ENCODE peak calls at places on chromosomes 4 and X, in four cellular contexts. Z, J, Q and S are unnamed samples.
A peak's percentile ranks its signal among the peaks of the same experiment; 100 is the strongest.

GRCh38 chr4:113505057-113505456 is 256.5 kb downstream of the CAMK2D start:
- DNase-seq in Q (no peak), J (no peak), Z (no peak), S (no peak)

GRCh38 chr4:41963105-41963504 is 18.5 kb upstream of the DCAF4L1 start:
- DNase-seq in Q (peak; percentile 37), Z (peak; percentile 30), J (no peak), S (no peak)

GRCh38 chr4:22999419-22999818 is 306.7 kb downstream of the GBA3 start:
- DNase-seq in Q (no peak), Z (no peak), J (no peak), S (no peak)

GRCh38 chr4:116953947-116954346 is 131.4 kb downstream of the TRAM1L1 start:
- DNase-seq in J (no peak), Z (no peak), Q (no peak), S (no peak)

GRCh38 chr4:8704632-8705031 is 112.1 kb downstream of the CPZ start:
- DNase-seq in Z (no peak), J (no peak), Q (no peak), S (no peak)

GRCh38 chr4:5217411-5217810 is 166.1 kb downstream of the STK32B start:
- DNase-seq in J (no peak), Q (no peak), Z (no peak), S (no peak)

GRCh38 chrX:6026980-6027379 is 201.7 kb downstream of the NLGN4X start:
- DNase-seq in J (no peak), Q (no peak), Z (no peak), S (no peak)

GRCh38 chr4:87423313-87424031 is 1.1 kb downstream of the NUDT9 start:
- DNase-seq in Q (peak; percentile 19), Z (peak; percentile 34), J (no peak), S (no peak)

GRCh38 chr4:25792200-25792791 is 70.5 kb downstream of the SEL1L3 start:
- DNase-seq in Q (peak; percentile 57), Z (no peak), J (no peak), S (no peak)

GRCh38 chrX:40244980-40245379 is 147.2 kb upstream of the BCOR start:
- DNase-seq in J (no peak), Z (no peak), Q (no peak), S (no peak)

GRCh38 chrX:7147431-7147977 is at the start of gene STS:
- DNase-seq in J (peak; percentile 33), Q (peak; percentile 13), Z (peak; percentile 20), S (peak; percentile 72)

GRCh38 chrX:74343970-74344622 is 40.1 kb downstream of the ZCCHC13 start:
- DNase-seq in Q (peak; percentile 85), J (peak; percentile 18), Z (peak; percentile 98), S (no peak)

GRCh38 chrX:13376857-13377441 is 57.1 kb upstream of the ATXN3L start:
- DNase-seq in J (no peak), Z (peak; percentile 98), Q (no peak), S (no peak)

GRCh38 chr4:1770245-1770644 is 22.8 kb upstream of the FGFR3 start:
- DNase-seq in J (no peak), Z (no peak), Q (no peak), S (no peak)

GRCh38 chr4:139416073-139416673 is 37.7 kb upstream of the RAB33B start:
- DNase-seq in J (no peak), Z (peak; percentile 67), Q (peak; percentile 41), S (no peak)

GRCh38 chr4:145216532-145216931 is 36.1 kb upstream of the OTUD4 start:
- DNase-seq in Z (peak; percentile 60), Q (peak; percentile 23), J (no peak), S (no peak)

GRCh38 chrX:64782923-64783322 is 193.3 kb downstream of the ZC4H2 start:
- DNase-seq in Q (no peak), J (no peak), Z (no peak), S (no peak)

GRCh38 chr4:783133-783541 is 42.8 kb downstream of the CPLX1 start:
- DNase-seq in Q (no peak), Z (no peak), J (no peak), S (no peak)

GRCh38 chr4:161448550-161449180 is 715.1 kb downstream of the FSTL5 start:
- DNase-seq in J (no peak), Q (no peak), Z (no peak), S (no peak)

GRCh38 chrX:40145001-40145631 is 47.4 kb upstream of the BCOR start:
- DNase-seq in Q (no peak), J (no peak), Z (no peak), S (no peak)

GRCh38 chrX:95076449-95076848 is 1402.4 kb downstream of the FAM133A start:
- DNase-seq in Q (peak; percentile 43), J (no peak), Z (peak; percentile 60), S (no peak)

GRCh38 chrX:153740631-153741222 is 16.1 kb downstream of the ABCD1 start:
- DNase-seq in J (no peak), Q (no peak), Z (no peak), S (no peak)

GRCh38 chr4:13888112-13888511 is 260.6 kb upstream of the BOD1L1 start:
- DNase-seq in J (no peak), Q (peak; percentile 67), Z (peak; percentile 95), S (no peak)

GRCh38 chrX:10589098-10589497 is 31.3 kb downstream of the MID1 start:
- DNase-seq in Z (no peak), J (no peak), Q (no peak), S (no peak)

GRCh38 chr4:94765653-94766052 is 7.9 kb downstream of the BMPR1B start:
- DNase-seq in J (no peak), Q (no peak), Z (no peak), S (no peak)

GRCh38 chr4:11297627-11298026 is 131.1 kb downstream of the HS3ST1 start:
- DNase-seq in Z (no peak), Q (no peak), J (no peak), S (no peak)

GRCh38 chr4:138409670-138410069 is 167.5 kb upstream of the SLC7A11 start:
- DNase-seq in Q (no peak), Z (no peak), J (no peak), S (no peak)

GRCh38 chr4:156962551-156962974 is 9.0 kb downstream of the PDGFC start:
- DNase-seq in J (no peak), Q (no peak), Z (peak; percentile 97), S (peak; percentile 70)

GRCh38 chr4:5696341-5696740 is 12.0 kb downstream of the EVC2 start:
- DNase-seq in J (no peak), Q (no peak), Z (no peak), S (no peak)

GRCh38 chr4:180058731-180059215 is 2184.4 kb upstream of the TENM3 start:
- DNase-seq in Z (peak; percentile 15), J (no peak), Q (peak; percentile 10), S (peak; percentile 61)